ENCODE peak calls at places on chromosome 20, in seven cellular contexts. C is HepG2, X is esophagus muscularis mucosa, Z is tibial nerve, O is A549, B is H1, T is upper lobe of left lung. J is an unnamed sample.

GRCh38 chr20:23752481-23753193 is 1.9 kb upstream of the CST1 start:
- DNase-seq in C (no peak), X (peak), Z (no peak), O (no peak), B (peak), T (no peak), J (no peak)

GRCh38 chr20:43833511-43834395 is 80.9 kb upstream of the TOX2 start:
- DNase-seq in C (no peak), X (peak), Z (no peak), O (no peak), B (no peak), T (no peak), J (peak)

GRCh38 chr20:40848530-40848929 is 159.5 kb upstream of the MAFB start:
- DNase-seq in C (no peak), X (no peak), Z (no peak), O (no peak), B (no peak), T (no peak), J (no peak)

GRCh38 chr20:56733967-56734366 is 104.9 kb downstream of the TFAP2C start:
- DNase-seq in C (no peak), X (no peak), Z (no peak), O (no peak), B (no peak), T (no peak), J (no peak)

GRCh38 chr20:35232575-35232974 is 6.1 kb downstream of the MMP24 start:
- DNase-seq in C (no peak), X (no peak), Z (no peak), O (no peak), B (no peak), T (peak), J (no peak)

GRCh38 chr20:63472159-63472811 is at the start of gene KCNQ2:
- DNase-seq in C (no peak), X (no peak), Z (no peak), O (no peak), B (no peak), T (no peak), J (no peak)

GRCh38 chr20:1281279-1282057 is 15.4 kb downstream of the SNPH start:
- DNase-seq in C (no peak), X (no peak), Z (no peak), O (no peak), B (peak), T (no peak), J (peak)

GRCh38 chr20:46708172-46708860 is 1.1 kb upstream of the SLC2A10 start:
- DNase-seq in C (peak), X (no peak), Z (no peak), O (peak), B (peak), T (no peak), J (no peak)

GRCh38 chr20:35891375-35891774 is 62.9 kb downstream of the SCAND1 start:
- DNase-seq in C (no peak), X (no peak), Z (no peak), O (no peak), B (no peak), T (no peak), J (no peak)

GRCh38 chr20:48538058-48538825 is 289.6 kb downstream of the PREX1 start:
- DNase-seq in C (peak), X (no peak), Z (no peak), O (peak), B (no peak), T (no peak), J (no peak)

GRCh38 chr20:1474817-1475603 is 8.4 kb upstream of the NSFL1C start:
- DNase-seq in C (no peak), X (no peak), Z (no peak), O (peak), B (no peak), T (no peak), J (no peak)

GRCh38 chr20:60201198-60201597 is 243.0 kb downstream of the CDH26 start:
- DNase-seq in C (no peak), X (no peak), Z (no peak), O (no peak), B (no peak), T (no peak), J (no peak)

GRCh38 chr20:370151-370600 is 10.4 kb upstream of the TRIB3 start:
- DNase-seq in C (peak), X (no peak), Z (no peak), O (peak), B (no peak), T (peak), J (no peak)

GRCh38 chr20:10469599-10469998 is 34.5 kb downstream of the SLX4IP start:
- DNase-seq in C (peak), X (no peak), Z (peak), O (peak), B (no peak), T (peak), J (peak)

GRCh38 chr20:49285813-49286494 is 8.1 kb upstream of the ZNFX1 start:
- DNase-seq in C (no peak), X (no peak), Z (no peak), O (no peak), B (no peak), T (no peak), J (no peak)

GRCh38 chr20:25544316-25544715 is 41.0 kb downstream of the NINL start:
- DNase-seq in C (no peak), X (no peak), Z (no peak), O (no peak), B (no peak), T (no peak), J (no peak)

GRCh38 chr20:46809961-46810360 is 84.7 kb upstream of the EYA2 start:
- DNase-seq in C (no peak), X (no peak), Z (no peak), O (no peak), B (no peak), T (no peak), J (no peak)

GRCh38 chr20:36611625-36612024 is 6.0 kb downstream of the RAB5IF start:
- DNase-seq in C (no peak), X (no peak), Z (no peak), O (no peak), B (no peak), T (no peak), J (no peak)

GRCh38 chr20:9359561-9360308 is 154.7 kb upstream of the LAMP5 start:
- DNase-seq in C (peak), X (no peak), Z (peak), O (peak), B (peak), T (no peak), J (peak)

GRCh38 chr20:34475979-34476736 is 40.1 kb upstream of the DYNLRB1 start:
- DNase-seq in C (peak), X (no peak), Z (peak), O (peak), B (no peak), T (peak), J (no peak)

GRCh38 chr20:60851826-60852704 is 400.0 kb upstream of the CDH4 start:
- DNase-seq in C (peak), X (no peak), Z (no peak), O (peak), B (peak), T (no peak), J (no peak)

GRCh38 chr20:49602370-49603208 is 34.7 kb upstream of the PTGIS start:
- DNase-seq in C (no peak), X (no peak), Z (no peak), O (no peak), B (no peak), T (no peak), J (peak)

DNA sequence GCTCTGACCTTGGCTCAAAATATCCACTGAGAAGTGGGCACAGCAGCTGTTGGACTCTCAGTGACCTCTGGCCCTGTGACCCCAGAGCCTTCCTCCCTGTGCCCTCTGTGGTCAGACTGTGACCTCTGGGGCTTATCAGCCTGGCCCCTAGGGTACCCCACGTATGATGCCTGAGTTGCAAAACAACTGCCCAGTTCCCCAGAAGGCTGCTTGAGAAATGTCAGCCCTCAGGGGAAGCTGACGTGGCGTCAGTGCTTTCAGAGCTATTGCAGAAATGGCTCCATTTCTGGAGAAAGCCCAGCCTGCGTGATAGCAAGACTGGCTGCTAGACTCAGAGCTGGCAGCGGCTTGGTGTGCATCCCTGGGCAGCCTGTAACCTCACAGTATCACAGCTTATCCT is 31.5 kb upstream of the TGM2 start:
- DNase-seq in C (no peak), X (no peak), Z (peak), O (no peak), B (no peak), T (peak), J (peak)
- TF ChIP-seq EP300 in C (no peak), X (no peak), Z (peak), O (no peak), B (no peak), T (no peak), J (no peak)

GRCh38 chr20:51400051-51400926 is 142.2 kb downstream of the NFATC2 start:
- DNase-seq in C (no peak), X (no peak), Z (no peak), O (no peak), B (no peak), T (peak), J (no peak)

GRCh38 chr20:51396365-51396909 is 146.1 kb downstream of the NFATC2 start:
- DNase-seq in C (no peak), X (no peak), Z (no peak), O (no peak), B (no peak), T (no peak), J (no peak)

GRCh38 chr20:51399138-51399890 is 143.2 kb downstream of the NFATC2 start:
- DNase-seq in C (no peak), X (no peak), Z (no peak), O (no peak), B (no peak), T (no peak), J (no peak)

GRCh38 chr20:51398083-51398482 is 144.4 kb downstream of the NFATC2 start:
- DNase-seq in C (no peak), X (no peak), Z (no peak), O (no peak), B (no peak), T (no peak), J (no peak)

GRCh38 chr20:51398552-51398951 is 144.0 kb downstream of the NFATC2 start:
- DNase-seq in C (no peak), X (no peak), Z (no peak), O (no peak), B (no peak), T (no peak), J (no peak)
- H3K27ac ChIP-seq in C (no peak), X (no peak), Z (no peak), O (no peak), B (no peak), T (no peak), J (no peak)

GRCh38 chr20:32227744-32228688 is 20.3 kb downstream of the POFUT1 start:
- DNase-seq in C (no peak), X (no peak), Z (no peak), O (no peak), B (no peak), T (peak), J (no peak)
- TF ChIP-seq POLR2A in C (no peak), X (no peak), Z (no peak), O (no peak), B (no peak), T (no peak), J (no peak)

GRCh38 chr20:58393299-58393698 is 4.3 kb downstream of the VAPB start:
- DNase-seq in C (no peak), X (no peak), Z (no peak), O (no peak), B (no peak), T (no peak), J (no peak)
- TF ChIP-seq EP300 in C (no peak), X (no peak), Z (no peak), O (no peak), B (no peak), T (no peak), J (no peak)

GRCh38 chr20:17849111-17849900 is 119.3 kb downstream of the SNX5 start:
- DNase-seq in C (no peak), X (no peak), Z (no peak), O (no peak), B (no peak), T (no peak), J (no peak)
- H3K27ac ChIP-seq in C (no peak), X (peak), Z (peak), O (peak), B (no peak), T (peak), J (peak)

DNA sequence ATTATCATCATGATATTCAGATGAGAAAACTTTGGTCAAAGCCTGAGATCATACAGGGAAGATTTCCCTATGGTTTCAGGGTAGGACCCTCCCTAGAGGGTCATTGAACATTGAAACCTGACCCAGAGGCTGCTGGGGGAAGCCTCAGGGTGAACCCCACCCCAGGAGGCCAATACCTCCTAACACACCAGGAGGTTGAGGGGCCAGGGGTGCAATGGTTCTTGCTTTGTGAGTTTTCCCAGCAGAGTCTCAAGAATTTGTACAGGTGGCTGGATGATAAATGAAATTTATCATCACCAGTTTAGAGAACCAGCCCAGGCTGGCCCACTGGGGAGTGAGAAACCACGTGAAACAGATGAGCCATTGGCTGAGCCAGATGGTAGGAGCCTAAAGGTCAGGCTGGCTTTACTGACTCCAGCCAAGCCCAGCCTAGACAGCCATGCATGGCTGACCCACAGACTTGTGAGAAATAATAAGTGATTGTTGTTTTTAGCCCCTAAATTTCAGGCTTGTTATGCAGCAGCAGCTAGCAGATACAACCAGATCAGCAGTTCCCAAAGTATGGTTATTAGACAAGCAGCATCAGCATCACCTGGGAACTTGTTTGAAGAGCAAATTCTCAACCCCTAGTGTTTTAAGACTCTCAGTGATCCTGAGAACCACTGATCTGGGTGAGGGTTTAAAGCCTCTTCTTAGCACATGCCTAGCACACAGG is 15.0 kb downstream of the TGM2 start:
- DNase-seq in C (no peak), X (no peak), Z (no peak), O (no peak), B (no peak), T (no peak), J (no peak)
- TF ChIP-seq POLR2A in C (no peak), X (no peak), Z (no peak), O (no peak), B (no peak), T (no peak), J (no peak)

DNA sequence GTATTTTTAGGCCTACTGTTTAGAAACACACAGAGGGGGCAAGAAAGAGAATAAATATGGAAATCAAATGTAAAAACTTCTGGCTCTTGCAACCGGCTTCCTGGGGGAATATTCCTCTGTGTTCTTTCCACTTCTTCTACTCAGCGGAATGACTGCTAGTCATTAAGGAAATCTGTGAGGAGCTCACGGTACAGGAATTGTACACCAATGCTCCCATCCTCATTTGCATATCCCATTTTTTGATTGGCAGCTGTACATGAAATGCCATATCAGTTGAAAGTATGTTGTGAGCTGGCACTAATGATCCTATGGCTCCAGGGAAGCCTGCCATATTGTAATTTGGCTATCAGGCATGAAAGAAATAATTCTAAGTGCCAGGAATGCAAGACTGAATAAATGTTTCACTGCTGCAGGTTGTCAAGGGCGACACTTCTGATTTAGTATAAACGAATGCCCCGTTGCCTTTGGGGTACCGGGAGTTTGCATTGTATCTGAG is 207.4 kb downstream of the ZNF217 start:
- DNase-seq in C (no peak), X (no peak), Z (no peak), O (no peak), B (no peak), T (no peak), J (no peak)
- TF ChIP-seq EP300 in C (no peak), X (no peak), Z (no peak), O (no peak), B (no peak), T (no peak), J (no peak)

DNA sequence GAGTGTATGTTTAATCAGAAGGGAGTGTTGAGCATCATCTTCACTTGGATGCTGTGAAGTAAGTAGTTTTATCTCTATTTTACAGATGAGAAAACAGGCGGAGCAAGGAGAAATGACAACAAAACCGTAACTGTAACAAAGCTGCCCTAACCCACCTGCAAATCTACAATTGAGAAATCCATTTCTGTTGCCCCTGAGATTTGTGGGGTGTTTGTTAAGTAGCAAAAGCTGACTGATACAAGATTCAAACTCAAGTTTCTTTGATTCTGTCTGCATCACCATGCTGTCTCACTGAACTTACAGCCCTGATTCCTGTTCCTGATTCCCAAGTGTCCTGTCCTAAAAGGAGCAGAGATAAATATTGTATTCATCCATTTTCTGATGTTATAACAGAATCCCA is 7.3 kb upstream of the SYS1 start:
- DNase-seq in C (no peak), X (no peak), Z (no peak), O (no peak), B (no peak), T (no peak), J (no peak)
- H3K27ac ChIP-seq in C (no peak), X (peak), Z (peak), O (peak), B (no peak), T (no peak), J (peak)